ENCODE peak calls at places on chromosomes 2 and 18, in ten cellular contexts. One of them, this sample, is unnamed.

GRCh38 chr2:207473203-207473865 is 56.4 kb upstream of the CREB1 start:
- DNase-seq in stimulated activated CD4-positive, alpha-beta T cell treated with anti-CD3 and anti-CD28 coated beads, Interleukin-4, amount 100 ng/mL, for 4 hours: no peak
- DNase-seq in choroid plexus epithelial cell: peak
- DNase-seq in H54: no peak
- DNase-seq in NCI-H1105 treated with DMSO at 0.1 percent for 48 hours: peak
- DNase-seq in GM18507: no peak
- DNase-seq in GM12892: no peak
- DNase-seq in AG04450: peak
- DNase-seq in AG08395: peak
- DNase-seq in activated CD8-positive, alpha-beta T cell treated with anti-CD3 and anti-CD28 coated beads for 36 hours: peak
- DNase-seq in this sample: peak

GRCh38 chr2:227848586-227848985 is 22.8 kb upstream of the DAW1 start:
- DNase-seq in stimulated activated CD4-positive, alpha-beta T cell treated with anti-CD3 and anti-CD28 coated beads, Interleukin-4, amount 100 ng/mL, for 4 hours: no peak
- DNase-seq in choroid plexus epithelial cell: no peak
- DNase-seq in GM18507: no peak
- DNase-seq in activated CD8-positive, alpha-beta T cell treated with anti-CD3 and anti-CD28 coated beads for 36 hours: no peak
- DNase-seq in AG08395: no peak
- DNase-seq in NCI-H1105 treated with DMSO at 0.1 percent for 48 hours: no peak
- DNase-seq in AG04450: no peak
- DNase-seq in H54: no peak
- DNase-seq in GM12892: no peak
- DNase-seq in this sample: no peak

GRCh38 chr2:171529914-171530313 is 7.6 kb downstream of the CYBRD1 start:
- DNase-seq in GM18507: no peak
- DNase-seq in activated CD8-positive, alpha-beta T cell treated with anti-CD3 and anti-CD28 coated beads for 36 hours: peak
- DNase-seq in AG08395: no peak
- DNase-seq in NCI-H1105 treated with DMSO at 0.1 percent for 48 hours: no peak
- DNase-seq in H54: no peak
- DNase-seq in GM12892: no peak
- DNase-seq in stimulated activated CD4-positive, alpha-beta T cell treated with anti-CD3 and anti-CD28 coated beads, Interleukin-4, amount 100 ng/mL, for 4 hours: no peak
- DNase-seq in AG04450: no peak
- DNase-seq in choroid plexus epithelial cell: peak
- DNase-seq in this sample: no peak

GRCh38 chr18:38241736-38242135 is 676.1 kb upstream of the CELF4 start:
- DNase-seq in activated CD8-positive, alpha-beta T cell treated with anti-CD3 and anti-CD28 coated beads for 36 hours: no peak
- DNase-seq in stimulated activated CD4-positive, alpha-beta T cell treated with anti-CD3 and anti-CD28 coated beads, Interleukin-4, amount 100 ng/mL, for 4 hours: no peak
- DNase-seq in H54: no peak
- DNase-seq in AG04450: no peak
- DNase-seq in NCI-H1105 treated with DMSO at 0.1 percent for 48 hours: no peak
- DNase-seq in GM12892: no peak
- DNase-seq in GM18507: no peak
- DNase-seq in AG08395: no peak
- DNase-seq in choroid plexus epithelial cell: peak
- DNase-seq in this sample: no peak

GRCh38 chr2:53216805-53217204 is 550.8 kb upstream of the CHAC2 start:
- DNase-seq in stimulated activated CD4-positive, alpha-beta T cell treated with anti-CD3 and anti-CD28 coated beads, Interleukin-4, amount 100 ng/mL, for 4 hours: no peak
- DNase-seq in AG08395: no peak
- DNase-seq in NCI-H1105 treated with DMSO at 0.1 percent for 48 hours: no peak
- DNase-seq in GM12892: no peak
- DNase-seq in GM18507: no peak
- DNase-seq in AG04450: no peak
- DNase-seq in choroid plexus epithelial cell: no peak
- DNase-seq in activated CD8-positive, alpha-beta T cell treated with anti-CD3 and anti-CD28 coated beads for 36 hours: no peak
- DNase-seq in H54: no peak
- DNase-seq in this sample: no peak

GRCh38 chr2:187232749-187233148 is 215.3 kb downstream of the CALCRL start:
- DNase-seq in AG08395: no peak
- DNase-seq in NCI-H1105 treated with DMSO at 0.1 percent for 48 hours: no peak
- DNase-seq in AG04450: no peak
- DNase-seq in activated CD8-positive, alpha-beta T cell treated with anti-CD3 and anti-CD28 coated beads for 36 hours: no peak
- DNase-seq in GM12892: no peak
- DNase-seq in GM18507: no peak
- DNase-seq in choroid plexus epithelial cell: no peak
- DNase-seq in stimulated activated CD4-positive, alpha-beta T cell treated with anti-CD3 and anti-CD28 coated beads, Interleukin-4, amount 100 ng/mL, for 4 hours: no peak
- DNase-seq in H54: no peak
- DNase-seq in this sample: no peak

GRCh38 chr2:189178007-189178406 is 1.6 kb downstream of the COL5A2 start:
- DNase-seq in NCI-H1105 treated with DMSO at 0.1 percent for 48 hours: no peak
- DNase-seq in GM18507: no peak
- DNase-seq in AG04450: no peak
- DNase-seq in H54: no peak
- DNase-seq in activated CD8-positive, alpha-beta T cell treated with anti-CD3 and anti-CD28 coated beads for 36 hours: no peak
- DNase-seq in AG08395: no peak
- DNase-seq in GM12892: no peak
- DNase-seq in stimulated activated CD4-positive, alpha-beta T cell treated with anti-CD3 and anti-CD28 coated beads, Interleukin-4, amount 100 ng/mL, for 4 hours: no peak
- DNase-seq in choroid plexus epithelial cell: peak
- DNase-seq in this sample: no peak

GRCh38 chr2:7593286-7593685 is 676.1 kb downstream of the RNF144A start:
- DNase-seq in GM12892: no peak
- DNase-seq in H54: no peak
- DNase-seq in AG04450: no peak
- DNase-seq in stimulated activated CD4-positive, alpha-beta T cell treated with anti-CD3 and anti-CD28 coated beads, Interleukin-4, amount 100 ng/mL, for 4 hours: no peak
- DNase-seq in activated CD8-positive, alpha-beta T cell treated with anti-CD3 and anti-CD28 coated beads for 36 hours: no peak
- DNase-seq in NCI-H1105 treated with DMSO at 0.1 percent for 48 hours: no peak
- DNase-seq in choroid plexus epithelial cell: no peak
- DNase-seq in GM18507: no peak
- DNase-seq in AG08395: no peak
- DNase-seq in this sample: no peak

GRCh38 chr2:35163948-35164347 is 1191.6 kb upstream of the CRIM1 start:
- DNase-seq in GM18507: no peak
- DNase-seq in AG04450: no peak
- DNase-seq in choroid plexus epithelial cell: no peak
- DNase-seq in H54: no peak
- DNase-seq in activated CD8-positive, alpha-beta T cell treated with anti-CD3 and anti-CD28 coated beads for 36 hours: no peak
- DNase-seq in stimulated activated CD4-positive, alpha-beta T cell treated with anti-CD3 and anti-CD28 coated beads, Interleukin-4, amount 100 ng/mL, for 4 hours: no peak
- DNase-seq in AG08395: no peak
- DNase-seq in GM12892: no peak
- DNase-seq in NCI-H1105 treated with DMSO at 0.1 percent for 48 hours: no peak
- DNase-seq in this sample: no peak

GRCh38 chr18:26406854-26407517 is 141.4 kb downstream of the KCTD1 start:
- DNase-seq in AG04450: no peak
- DNase-seq in stimulated activated CD4-positive, alpha-beta T cell treated with anti-CD3 and anti-CD28 coated beads, Interleukin-4, amount 100 ng/mL, for 4 hours: no peak
- DNase-seq in AG08395: no peak
- DNase-seq in NCI-H1105 treated with DMSO at 0.1 percent for 48 hours: peak
- DNase-seq in GM18507: no peak
- DNase-seq in activated CD8-positive, alpha-beta T cell treated with anti-CD3 and anti-CD28 coated beads for 36 hours: no peak
- DNase-seq in GM12892: no peak
- DNase-seq in choroid plexus epithelial cell: peak
- DNase-seq in H54: no peak
- DNase-seq in this sample: no peak

GRCh38 chr2:127545189-127545588 is 9.7 kb downstream of the MYO7B start:
- DNase-seq in choroid plexus epithelial cell: no peak
- DNase-seq in GM12892: no peak
- DNase-seq in activated CD8-positive, alpha-beta T cell treated with anti-CD3 and anti-CD28 coated beads for 36 hours: no peak
- DNase-seq in H54: no peak
- DNase-seq in AG08395: no peak
- DNase-seq in stimulated activated CD4-positive, alpha-beta T cell treated with anti-CD3 and anti-CD28 coated beads, Interleukin-4, amount 100 ng/mL, for 4 hours: no peak
- DNase-seq in NCI-H1105 treated with DMSO at 0.1 percent for 48 hours: no peak
- DNase-seq in AG04450: no peak
- DNase-seq in GM18507: no peak
- DNase-seq in this sample: no peak

GRCh38 chr18:8760984-8761383 is 55.6 kb downstream of the MTCL1 start:
- DNase-seq in GM12892: no peak
- DNase-seq in H54: no peak
- DNase-seq in activated CD8-positive, alpha-beta T cell treated with anti-CD3 and anti-CD28 coated beads for 36 hours: no peak
- DNase-seq in AG04450: no peak
- DNase-seq in NCI-H1105 treated with DMSO at 0.1 percent for 48 hours: no peak
- DNase-seq in choroid plexus epithelial cell: no peak
- DNase-seq in GM18507: no peak
- DNase-seq in stimulated activated CD4-positive, alpha-beta T cell treated with anti-CD3 and anti-CD28 coated beads, Interleukin-4, amount 100 ng/mL, for 4 hours: no peak
- DNase-seq in AG08395: no peak
- DNase-seq in this sample: no peak

GRCh38 chr18:54183390-54183789 is 41.1 kb downstream of the MBD2 start:
- DNase-seq in stimulated activated CD4-positive, alpha-beta T cell treated with anti-CD3 and anti-CD28 coated beads, Interleukin-4, amount 100 ng/mL, for 4 hours: no peak
- DNase-seq in GM12892: no peak
- DNase-seq in GM18507: no peak
- DNase-seq in activated CD8-positive, alpha-beta T cell treated with anti-CD3 and anti-CD28 coated beads for 36 hours: no peak
- DNase-seq in AG08395: no peak
- DNase-seq in choroid plexus epithelial cell: no peak
- DNase-seq in H54: no peak
- DNase-seq in AG04450: no peak
- DNase-seq in NCI-H1105 treated with DMSO at 0.1 percent for 48 hours: no peak
- DNase-seq in this sample: no peak

GRCh38 chr2:104408266-104408665 is 445.6 kb upstream of the POU3F3 start:
- DNase-seq in activated CD8-positive, alpha-beta T cell treated with anti-CD3 and anti-CD28 coated beads for 36 hours: no peak
- DNase-seq in AG04450: no peak
- DNase-seq in AG08395: peak
- DNase-seq in stimulated activated CD4-positive, alpha-beta T cell treated with anti-CD3 and anti-CD28 coated beads, Interleukin-4, amount 100 ng/mL, for 4 hours: no peak
- DNase-seq in GM12892: no peak
- DNase-seq in GM18507: no peak
- DNase-seq in NCI-H1105 treated with DMSO at 0.1 percent for 48 hours: no peak
- DNase-seq in choroid plexus epithelial cell: no peak
- DNase-seq in H54: no peak
- DNase-seq in this sample: no peak

GRCh38 chr2:236289766-236290462 is 25.7 kb upstream of the ASB18 start:
- DNase-seq in NCI-H1105 treated with DMSO at 0.1 percent for 48 hours: no peak
- DNase-seq in choroid plexus epithelial cell: no peak
- DNase-seq in GM18507: no peak
- DNase-seq in activated CD8-positive, alpha-beta T cell treated with anti-CD3 and anti-CD28 coated beads for 36 hours: no peak
- DNase-seq in AG04450: no peak
- DNase-seq in H54: no peak
- DNase-seq in stimulated activated CD4-positive, alpha-beta T cell treated with anti-CD3 and anti-CD28 coated beads, Interleukin-4, amount 100 ng/mL, for 4 hours: no peak
- DNase-seq in GM12892: no peak
- DNase-seq in AG08395: no peak
- DNase-seq in this sample: no peak

GRCh38 chr2:62236499-62236898 is 40.6 kb downstream of the B3GNT2 start:
- DNase-seq in activated CD8-positive, alpha-beta T cell treated with anti-CD3 and anti-CD28 coated beads for 36 hours: no peak
- DNase-seq in stimulated activated CD4-positive, alpha-beta T cell treated with anti-CD3 and anti-CD28 coated beads, Interleukin-4, amount 100 ng/mL, for 4 hours: no peak
- DNase-seq in AG04450: no peak
- DNase-seq in H54: no peak
- DNase-seq in AG08395: no peak
- DNase-seq in choroid plexus epithelial cell: no peak
- DNase-seq in GM18507: no peak
- DNase-seq in NCI-H1105 treated with DMSO at 0.1 percent for 48 hours: no peak
- DNase-seq in GM12892: no peak
- DNase-seq in this sample: no peak

GRCh38 chr18:58396144-58396543 is 232.7 kb downstream of the ALPK2 start:
- DNase-seq in NCI-H1105 treated with DMSO at 0.1 percent for 48 hours: no peak
- DNase-seq in H54: no peak
- DNase-seq in AG04450: no peak
- DNase-seq in GM18507: no peak
- DNase-seq in stimulated activated CD4-positive, alpha-beta T cell treated with anti-CD3 and anti-CD28 coated beads, Interleukin-4, amount 100 ng/mL, for 4 hours: no peak
- DNase-seq in AG08395: no peak
- DNase-seq in activated CD8-positive, alpha-beta T cell treated with anti-CD3 and anti-CD28 coated beads for 36 hours: no peak
- DNase-seq in choroid plexus epithelial cell: no peak
- DNase-seq in GM12892: no peak
- DNase-seq in this sample: no peak

GRCh38 chr2:234754126-234754525 is 197.7 kb upstream of the SH3BP4 start:
- DNase-seq in GM18507: no peak
- DNase-seq in GM12892: no peak
- DNase-seq in H54: no peak
- DNase-seq in NCI-H1105 treated with DMSO at 0.1 percent for 48 hours: no peak
- DNase-seq in stimulated activated CD4-positive, alpha-beta T cell treated with anti-CD3 and anti-CD28 coated beads, Interleukin-4, amount 100 ng/mL, for 4 hours: no peak
- DNase-seq in AG04450: no peak
- DNase-seq in activated CD8-positive, alpha-beta T cell treated with anti-CD3 and anti-CD28 coated beads for 36 hours: no peak
- DNase-seq in AG08395: no peak
- DNase-seq in choroid plexus epithelial cell: no peak
- DNase-seq in this sample: no peak

GRCh38 chr2:10868465-10869314 is 43.0 kb upstream of the KCNF1 start:
- DNase-seq in GM12892: no peak
- DNase-seq in choroid plexus epithelial cell: no peak
- DNase-seq in NCI-H1105 treated with DMSO at 0.1 percent for 48 hours: no peak
- DNase-seq in AG04450: peak
- DNase-seq in activated CD8-positive, alpha-beta T cell treated with anti-CD3 and anti-CD28 coated beads for 36 hours: no peak
- DNase-seq in stimulated activated CD4-positive, alpha-beta T cell treated with anti-CD3 and anti-CD28 coated beads, Interleukin-4, amount 100 ng/mL, for 4 hours: no peak
- DNase-seq in AG08395: peak
- DNase-seq in H54: peak
- DNase-seq in GM18507: no peak
- DNase-seq in this sample: no peak

GRCh38 chr2:218860950-218861381 is 1.4 kb downstream of the WNT6 start:
- DNase-seq in choroid plexus epithelial cell: peak
- DNase-seq in NCI-H1105 treated with DMSO at 0.1 percent for 48 hours: no peak
- DNase-seq in activated CD8-positive, alpha-beta T cell treated with anti-CD3 and anti-CD28 coated beads for 36 hours: peak
- DNase-seq in stimulated activated CD4-positive, alpha-beta T cell treated with anti-CD3 and anti-CD28 coated beads, Interleukin-4, amount 100 ng/mL, for 4 hours: no peak
- DNase-seq in GM18507: no peak
- DNase-seq in AG04450: peak
- DNase-seq in H54: no peak
- DNase-seq in GM12892: no peak
- DNase-seq in AG08395: no peak
- DNase-seq in this sample: no peak

GRCh38 chr2:176128172-176129012 is 1.1 kb upstream of the HOXD8 start:
- DNase-seq in stimulated activated CD4-positive, alpha-beta T cell treated with anti-CD3 and anti-CD28 coated beads, Interleukin-4, amount 100 ng/mL, for 4 hours: no peak
- DNase-seq in NCI-H1105 treated with DMSO at 0.1 percent for 48 hours: no peak
- DNase-seq in H54: no peak
- DNase-seq in GM18507: no peak
- DNase-seq in AG04450: no peak
- DNase-seq in GM12892: no peak
- DNase-seq in activated CD8-positive, alpha-beta T cell treated with anti-CD3 and anti-CD28 coated beads for 36 hours: no peak
- DNase-seq in AG08395: no peak
- DNase-seq in choroid plexus epithelial cell: no peak
- DNase-seq in this sample: no peak

GRCh38 chr2:231708773-231709635 is 679 bp downstream of the PTMA start:
- DNase-seq in GM12892: no peak
- DNase-seq in NCI-H1105 treated with DMSO at 0.1 percent for 48 hours: no peak
- DNase-seq in GM18507: no peak
- DNase-seq in AG04450: no peak
- DNase-seq in AG08395: no peak
- DNase-seq in choroid plexus epithelial cell: peak
- DNase-seq in activated CD8-positive, alpha-beta T cell treated with anti-CD3 and anti-CD28 coated beads for 36 hours: peak
- DNase-seq in stimulated activated CD4-positive, alpha-beta T cell treated with anti-CD3 and anti-CD28 coated beads, Interleukin-4, amount 100 ng/mL, for 4 hours: peak
- DNase-seq in H54: no peak
- DNase-seq in this sample: no peak

GRCh38 chr2:170224692-170225091 is 46.7 kb downstream of the MYO3B start:
- DNase-seq in NCI-H1105 treated with DMSO at 0.1 percent for 48 hours: peak
- DNase-seq in H54: no peak
- DNase-seq in GM18507: no peak
- DNase-seq in AG04450: no peak
- DNase-seq in choroid plexus epithelial cell: no peak
- DNase-seq in stimulated activated CD4-positive, alpha-beta T cell treated with anti-CD3 and anti-CD28 coated beads, Interleukin-4, amount 100 ng/mL, for 4 hours: no peak
- DNase-seq in activated CD8-positive, alpha-beta T cell treated with anti-CD3 and anti-CD28 coated beads for 36 hours: no peak
- DNase-seq in GM12892: no peak
- DNase-seq in AG08395: no peak
- DNase-seq in this sample: no peak

GRCh38 chr2:10527585-10527984 is 79.5 kb upstream of the ODC1 start:
- DNase-seq in activated CD8-positive, alpha-beta T cell treated with anti-CD3 and anti-CD28 coated beads for 36 hours: no peak
- DNase-seq in H54: no peak
- DNase-seq in GM12892: no peak
- DNase-seq in AG04450: no peak
- DNase-seq in GM18507: no peak
- DNase-seq in choroid plexus epithelial cell: no peak
- DNase-seq in stimulated activated CD4-positive, alpha-beta T cell treated with anti-CD3 and anti-CD28 coated beads, Interleukin-4, amount 100 ng/mL, for 4 hours: no peak
- DNase-seq in AG08395: no peak
- DNase-seq in NCI-H1105 treated with DMSO at 0.1 percent for 48 hours: no peak
- DNase-seq in this sample: no peak

GRCh38 chr18:57390044-57390443 is 37.7 kb downstream of the ST8SIA3 start:
- DNase-seq in AG04450: no peak
- DNase-seq in choroid plexus epithelial cell: no peak
- DNase-seq in H54: no peak
- DNase-seq in GM18507: no peak
- DNase-seq in GM12892: no peak
- DNase-seq in activated CD8-positive, alpha-beta T cell treated with anti-CD3 and anti-CD28 coated beads for 36 hours: no peak
- DNase-seq in AG08395: no peak
- DNase-seq in stimulated activated CD4-positive, alpha-beta T cell treated with anti-CD3 and anti-CD28 coated beads, Interleukin-4, amount 100 ng/mL, for 4 hours: no peak
- DNase-seq in NCI-H1105 treated with DMSO at 0.1 percent for 48 hours: no peak
- DNase-seq in this sample: no peak